ENCODE peak calls at places on chromosomes 2 and 18, in ten cellular contexts. One of them, this sample, is unnamed.

GRCh38 chr2:109244750-109245382 is 115.9 kb downstream of the SH3RF3 start:
- DNase-seq in tibial nerve: no peak
- DNase-seq in transverse colon: no peak
- DNase-seq in HepG2: no peak
- DNase-seq in A549: no peak
- DNase-seq in stomach: no peak
- DNase-seq in K562: no peak
- DNase-seq in ovary: no peak
- DNase-seq in suprapubic skin: peak; percentile 63
- DNase-seq in GM12878: no peak
- DNase-seq in this sample: no peak

GRCh38 chr18:3903341-3903740 is 453.4 kb downstream of the TGIF1 start:
- DNase-seq in A549: peak; percentile 23
- DNase-seq in stomach: no peak
- DNase-seq in transverse colon: no peak
- DNase-seq in HepG2: no peak
- DNase-seq in GM12878: no peak
- DNase-seq in K562: no peak
- DNase-seq in tibial nerve: no peak
- DNase-seq in suprapubic skin: no peak
- DNase-seq in ovary: no peak
- DNase-seq in this sample: no peak

GRCh38 chr2:56207760-56208159 is 24.0 kb downstream of the CCDC85A start:
- DNase-seq in ovary: no peak
- DNase-seq in tibial nerve: no peak
- DNase-seq in suprapubic skin: no peak
- DNase-seq in K562: no peak
- DNase-seq in transverse colon: no peak
- DNase-seq in GM12878: no peak
- DNase-seq in stomach: no peak
- DNase-seq in HepG2: no peak
- DNase-seq in A549: no peak
- DNase-seq in this sample: no peak

GRCh38 chr2:219803294-219803693 is 175.9 kb downstream of the SLC4A3 start:
- DNase-seq in ovary: no peak
- DNase-seq in transverse colon: no peak
- DNase-seq in HepG2: no peak
- DNase-seq in K562: no peak
- DNase-seq in A549: no peak
- DNase-seq in tibial nerve: no peak
- DNase-seq in suprapubic skin: no peak
- DNase-seq in GM12878: no peak
- DNase-seq in stomach: no peak
- DNase-seq in this sample: no peak

GRCh38 chr18:9417081-9417841 is 58.1 kb upstream of the RALBP1 start:
- DNase-seq in suprapubic skin: no peak
- DNase-seq in GM12878: no peak
- DNase-seq in tibial nerve: no peak
- DNase-seq in K562: no peak
- DNase-seq in A549: no peak
- DNase-seq in HepG2: no peak
- DNase-seq in stomach: peak; percentile 53
- DNase-seq in transverse colon: no peak
- DNase-seq in ovary: peak; percentile 31
- DNase-seq in this sample: peak; percentile 67

GRCh38 chr2:169363570-169364150 is 1.3 kb upstream of the LRP2 start:
- DNase-seq in ovary: peak; percentile 24
- DNase-seq in transverse colon: peak; percentile 12
- DNase-seq in suprapubic skin: no peak
- DNase-seq in stomach: no peak
- DNase-seq in K562: no peak
- DNase-seq in HepG2: no peak
- DNase-seq in A549: peak; percentile 19
- DNase-seq in GM12878: no peak
- DNase-seq in tibial nerve: no peak
- DNase-seq in this sample: no peak

GRCh38 chr2:133541376-133541775 is 26.9 kb downstream of the NCKAP5 start:
- DNase-seq in HepG2: no peak
- DNase-seq in tibial nerve: no peak
- DNase-seq in transverse colon: no peak
- DNase-seq in stomach: no peak
- DNase-seq in ovary: no peak
- DNase-seq in suprapubic skin: no peak
- DNase-seq in K562: no peak
- DNase-seq in A549: no peak
- DNase-seq in GM12878: no peak
- DNase-seq in this sample: no peak

GRCh38 chr2:230921806-230922595 is 3.0 kb downstream of the GPR55 start:
- DNase-seq in tibial nerve: no peak
- DNase-seq in A549: no peak
- DNase-seq in HepG2: no peak
- DNase-seq in transverse colon: peak; percentile 4
- DNase-seq in K562: no peak
- DNase-seq in stomach: peak; percentile 17
- DNase-seq in GM12878: no peak
- DNase-seq in ovary: no peak
- DNase-seq in suprapubic skin: peak; percentile 54
- DNase-seq in this sample: peak; percentile 26

GRCh38 chr18:26002375-26002774 is 88.0 kb downstream of the SS18 start:
- DNase-seq in tibial nerve: no peak
- DNase-seq in ovary: no peak
- DNase-seq in K562: no peak
- DNase-seq in GM12878: no peak
- DNase-seq in HepG2: no peak
- DNase-seq in stomach: no peak
- DNase-seq in transverse colon: no peak
- DNase-seq in A549: no peak
- DNase-seq in suprapubic skin: no peak
- DNase-seq in this sample: no peak

GRCh38 chr2:20223345-20224190 is 1.4 kb downstream of the SDC1 start:
- DNase-seq in K562: no peak
- DNase-seq in HepG2: peak; percentile 61
- DNase-seq in suprapubic skin: no peak
- DNase-seq in tibial nerve: no peak
- DNase-seq in GM12878: no peak
- DNase-seq in ovary: peak; percentile 56
- DNase-seq in A549: peak; percentile 77
- DNase-seq in transverse colon: no peak
- DNase-seq in stomach: peak; percentile 54
- DNase-seq in this sample: no peak

GRCh38 chr2:95303191-95303914 is 6.2 kb downstream of the KCNIP3 start:
- DNase-seq in stomach: no peak
- DNase-seq in HepG2: no peak
- DNase-seq in K562: no peak
- DNase-seq in A549: no peak
- DNase-seq in GM12878: no peak
- DNase-seq in transverse colon: no peak
- DNase-seq in tibial nerve: no peak
- DNase-seq in ovary: no peak
- DNase-seq in suprapubic skin: no peak
- DNase-seq in this sample: no peak

GRCh38 chr2:120992791-120993555 is 257.3 kb downstream of the GLI2 start:
- DNase-seq in A549: no peak
- DNase-seq in tibial nerve: no peak
- DNase-seq in transverse colon: no peak
- DNase-seq in K562: no peak
- DNase-seq in suprapubic skin: no peak
- DNase-seq in GM12878: no peak
- DNase-seq in ovary: no peak
- DNase-seq in stomach: no peak
- DNase-seq in HepG2: no peak
- DNase-seq in this sample: no peak

GRCh38 chr2:152028182-152028862 is 70.5 kb downstream of the CACNB4 start:
- DNase-seq in transverse colon: no peak
- DNase-seq in stomach: no peak
- DNase-seq in suprapubic skin: no peak
- DNase-seq in K562: no peak
- DNase-seq in HepG2: no peak
- DNase-seq in ovary: no peak
- DNase-seq in tibial nerve: no peak
- DNase-seq in A549: no peak
- DNase-seq in GM12878: no peak
- DNase-seq in this sample: no peak

GRCh38 chr18:46447323-46447722 is 209.7 kb downstream of the LOXHD1 start:
- DNase-seq in GM12878: no peak
- DNase-seq in A549: no peak
- DNase-seq in K562: no peak
- DNase-seq in transverse colon: no peak
- DNase-seq in suprapubic skin: no peak
- DNase-seq in HepG2: no peak
- DNase-seq in ovary: no peak
- DNase-seq in stomach: no peak
- DNase-seq in tibial nerve: no peak
- DNase-seq in this sample: no peak

GRCh38 chr2:172472441-172473051 is 45.2 kb downstream of the ITGA6 start:
- DNase-seq in stomach: no peak
- DNase-seq in A549: no peak
- DNase-seq in GM12878: no peak
- DNase-seq in HepG2: no peak
- DNase-seq in transverse colon: no peak
- DNase-seq in ovary: no peak
- DNase-seq in suprapubic skin: no peak
- DNase-seq in tibial nerve: no peak
- DNase-seq in K562: no peak
- DNase-seq in this sample: no peak

GRCh38 chr2:146982393-146982846 is 862.4 kb upstream of the ACVR2A start:
- DNase-seq in HepG2: no peak
- DNase-seq in transverse colon: peak; percentile 11
- DNase-seq in tibial nerve: no peak
- DNase-seq in ovary: no peak
- DNase-seq in stomach: peak; percentile 25
- DNase-seq in suprapubic skin: no peak
- DNase-seq in A549: no peak
- DNase-seq in GM12878: no peak
- DNase-seq in K562: no peak
- DNase-seq in this sample: peak; percentile 82
- TF ChIP-seq EP300 in HepG2: no peak
- TF ChIP-seq EP300 in transverse colon: no peak
- TF ChIP-seq EP300 in tibial nerve: peak; percentile 9
- TF ChIP-seq EP300 in ovary: no peak
- TF ChIP-seq EP300 in stomach: no peak
- TF ChIP-seq EP300 in suprapubic skin: no peak
- TF ChIP-seq EP300 in A549: no peak
- TF ChIP-seq EP300 in GM12878: no peak
- TF ChIP-seq EP300 in K562: no peak
- TF ChIP-seq EP300 in this sample: no peak

GRCh38 chr2:224395646-224396390 is 6.1 kb downstream of the FAM124B start:
- DNase-seq in tibial nerve: no peak
- DNase-seq in GM12878: no peak
- DNase-seq in ovary: no peak
- DNase-seq in stomach: no peak
- DNase-seq in HepG2: no peak
- DNase-seq in A549: no peak
- DNase-seq in K562: no peak
- DNase-seq in transverse colon: no peak
- DNase-seq in suprapubic skin: no peak
- DNase-seq in this sample: no peak
- TF ChIP-seq POLR2A in tibial nerve: no peak
- TF ChIP-seq POLR2A in GM12878: no peak
- TF ChIP-seq POLR2A in ovary: no peak
- TF ChIP-seq POLR2A in stomach: no peak
- TF ChIP-seq POLR2A in HepG2: no peak
- TF ChIP-seq POLR2A in A549: no peak
- TF ChIP-seq POLR2A in K562: no peak
- TF ChIP-seq POLR2A in transverse colon: no peak
- TF ChIP-seq POLR2A in suprapubic skin: no peak
- TF ChIP-seq POLR2A in this sample: no peak

DNA sequence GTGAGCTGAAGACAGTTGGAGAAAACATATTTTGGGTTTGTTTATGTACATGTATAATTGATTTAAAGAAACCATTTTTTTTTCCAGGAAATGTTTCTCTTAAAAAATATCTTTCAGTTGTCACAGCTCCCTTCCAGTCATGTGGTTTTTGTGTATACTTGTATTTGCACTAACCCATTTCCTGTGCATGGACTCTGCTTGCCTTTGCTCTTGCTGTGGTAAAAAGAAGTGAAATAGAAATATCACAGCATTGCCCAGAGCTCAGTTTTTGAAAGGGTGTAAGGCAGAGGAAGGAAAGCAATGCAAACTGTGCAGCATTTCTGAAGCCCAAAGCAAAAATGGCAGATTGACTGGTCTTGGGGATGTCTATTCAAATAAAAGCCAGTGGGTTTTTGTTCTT is 10.4 kb upstream of the DOCK10 start:
- DNase-seq in GM12878: no peak
- DNase-seq in ovary: no peak
- DNase-seq in A549: no peak
- DNase-seq in tibial nerve: no peak
- DNase-seq in HepG2: no peak
- DNase-seq in stomach: no peak
- DNase-seq in K562: no peak
- DNase-seq in transverse colon: no peak
- DNase-seq in suprapubic skin: no peak
- DNase-seq in this sample: no peak
- TF ChIP-seq EP300 in GM12878: no peak
- TF ChIP-seq EP300 in ovary: no peak
- TF ChIP-seq EP300 in A549: no peak
- TF ChIP-seq EP300 in tibial nerve: no peak
- TF ChIP-seq EP300 in HepG2: no peak
- TF ChIP-seq EP300 in stomach: no peak
- TF ChIP-seq EP300 in K562: no peak
- TF ChIP-seq EP300 in transverse colon: no peak
- TF ChIP-seq EP300 in suprapubic skin: no peak
- TF ChIP-seq EP300 in this sample: no peak

GRCh38 chr18:74146756-74147155 is 878 bp downstream of the FBXO15 start:
- DNase-seq in HepG2: no peak
- DNase-seq in tibial nerve: no peak
- DNase-seq in suprapubic skin: no peak
- DNase-seq in stomach: no peak
- DNase-seq in transverse colon: no peak
- DNase-seq in A549: no peak
- DNase-seq in GM12878: no peak
- DNase-seq in ovary: no peak
- DNase-seq in K562: no peak
- DNase-seq in this sample: no peak

GRCh38 chr18:74147779-74148542 is at the start of the genes FBXO15 and TIMM21:
- DNase-seq in ovary: peak; percentile 98
- DNase-seq in suprapubic skin: peak; percentile 98
- DNase-seq in stomach: peak; percentile 96
- DNase-seq in GM12878: peak; percentile 94
- DNase-seq in tibial nerve: peak; percentile 91
- DNase-seq in transverse colon: peak; percentile 97
- DNase-seq in HepG2: peak; percentile 95
- DNase-seq in A549: peak; percentile 94
- DNase-seq in K562: peak; percentile 86
- DNase-seq in this sample: peak; percentile 99

GRCh38 chr18:74147491-74147778 is 199 bp downstream of the FBXO15 start:
- DNase-seq in tibial nerve: no peak
- DNase-seq in suprapubic skin: no peak
- DNase-seq in ovary: no peak
- DNase-seq in stomach: no peak
- DNase-seq in transverse colon: no peak
- DNase-seq in HepG2: no peak
- DNase-seq in A549: no peak
- DNase-seq in K562: no peak
- DNase-seq in GM12878: no peak
- DNase-seq in this sample: no peak

GRCh38 chr18:74152270-74152669 is 3.9 kb downstream of the TIMM21 start:
- DNase-seq in A549: no peak
- DNase-seq in tibial nerve: no peak
- DNase-seq in transverse colon: no peak
- DNase-seq in ovary: no peak
- DNase-seq in HepG2: no peak
- DNase-seq in suprapubic skin: no peak
- DNase-seq in K562: no peak
- DNase-seq in GM12878: no peak
- DNase-seq in stomach: no peak
- DNase-seq in this sample: no peak

GRCh38 chr18:74148543-74149070 is 284 bp downstream of the TIMM21 start:
- DNase-seq in stomach: no peak
- DNase-seq in K562: no peak
- DNase-seq in A549: no peak
- DNase-seq in suprapubic skin: no peak
- DNase-seq in HepG2: no peak
- DNase-seq in transverse colon: no peak
- DNase-seq in tibial nerve: no peak
- DNase-seq in GM12878: no peak
- DNase-seq in ovary: no peak
- DNase-seq in this sample: no peak
- TF ChIP-seq POLR2A in stomach: no peak
- TF ChIP-seq POLR2A in K562: no peak
- TF ChIP-seq POLR2A in A549: no peak
- TF ChIP-seq POLR2A in suprapubic skin: no peak
- TF ChIP-seq POLR2A in HepG2: no peak
- TF ChIP-seq POLR2A in transverse colon: no peak
- TF ChIP-seq POLR2A in tibial nerve: no peak
- TF ChIP-seq POLR2A in GM12878: no peak
- TF ChIP-seq POLR2A in ovary: no peak
- TF ChIP-seq POLR2A in this sample: no peak